ENCODE peak calls at places on chromosomes 3 and 15, in nine cellular contexts. W, L, Q, X, S, U, P, D and E are unnamed samples.

GRCh38 chr15:74317820-74318375 is 49.5 kb downstream of the CYP11A1 start:
- DNase-seq in X (no peak), P (no peak), S (peak), U (peak), L (peak), D (no peak), Q (peak), W (no peak), E (peak)

GRCh38 chr3:68787227-68787626 is 145.1 kb downstream of the TAFA4 start:
- DNase-seq in X (no peak), L (no peak), Q (no peak), W (no peak), S (no peak), P (no peak), D (no peak), U (peak), E (no peak)

GRCh38 chr3:54176106-54176505 is 53.8 kb downstream of the CACNA2D3 start:
- DNase-seq in U (no peak), S (no peak), D (no peak), W (no peak), X (no peak), Q (no peak), L (no peak), P (no peak), E (no peak)

GRCh38 chr3:4491873-4492239 is 1.3 kb upstream of the ITPR1 start:
- DNase-seq in S (no peak), U (no peak), P (no peak), X (no peak), L (no peak), W (no peak), Q (no peak), D (no peak), E (no peak)

GRCh38 chr15:65942436-65942835 is 73.1 kb downstream of the RAB11A start:
- DNase-seq in D (no peak), X (peak), S (no peak), U (no peak), P (no peak), W (no peak), Q (no peak), L (no peak), E (no peak)

GRCh38 chr3:133949438-133949837 is 53.8 kb upstream of the RAB6B start:
- DNase-seq in W (peak), X (no peak), Q (no peak), P (no peak), U (no peak), L (peak), S (no peak), D (no peak), E (no peak)

GRCh38 chr15:70767668-70768067 is 4.3 kb upstream of the UACA start:
- DNase-seq in P (no peak), D (no peak), W (no peak), U (no peak), L (no peak), Q (no peak), X (no peak), S (no peak), E (no peak)

GRCh38 chr3:131216801-131217200 is 164.8 kb upstream of the NUDT16 start:
- DNase-seq in X (peak), P (no peak), U (peak), S (peak), Q (peak), W (no peak), L (no peak), D (no peak), E (no peak)

GRCh38 chr15:84924074-84924700 is 39.7 kb downstream of the SLC28A1 start:
- DNase-seq in U (no peak), S (no peak), L (no peak), X (no peak), W (no peak), D (no peak), Q (no peak), P (no peak), E (no peak)

GRCh38 chr15:48966595-48967301 is 3.0 kb upstream of the SHC4 start:
- DNase-seq in L (no peak), W (no peak), S (no peak), X (no peak), D (no peak), P (no peak), Q (no peak), U (no peak), E (no peak)

GRCh38 chr3:65895084-65895483 is 143.6 kb downstream of the MAGI1 start:
- DNase-seq in U (no peak), L (no peak), S (no peak), P (no peak), W (peak), X (no peak), D (no peak), Q (no peak), E (no peak)

GRCh38 chr3:155308831-155309230 is 15.3 kb upstream of the STRIT1 start:
- DNase-seq in U (no peak), D (no peak), Q (no peak), L (no peak), S (no peak), X (no peak), W (no peak), P (no peak), E (no peak)

GRCh38 chr3:55013145-55013544 is 85.3 kb upstream of the LRTM1 start:
- DNase-seq in P (no peak), Q (no peak), X (peak), S (no peak), W (no peak), U (peak), D (no peak), L (no peak), E (no peak)

GRCh38 chr3:32577174-32577573 is 6.5 kb upstream of the DYNC1LI1 start:
- DNase-seq in L (peak), W (no peak), P (no peak), S (no peak), U (no peak), D (no peak), Q (no peak), X (no peak), E (no peak)

GRCh38 chr15:69590932-69591524 is 138.4 kb downstream of the RPLP1 start:
- DNase-seq in X (no peak), D (no peak), W (no peak), S (no peak), L (no peak), P (no peak), Q (no peak), U (no peak), E (no peak)

GRCh38 chr3:171936231-171936841 is 93.2 kb downstream of the TMEM212 start:
- DNase-seq in P (no peak), L (no peak), Q (no peak), W (no peak), X (no peak), D (peak), U (peak), S (peak), E (no peak)

GRCh38 chr3:168249048-168249538 is 153.4 kb upstream of the GOLIM4 start:
- DNase-seq in L (no peak), P (no peak), W (no peak), S (no peak), U (no peak), Q (peak), X (no peak), D (no peak), E (no peak)

GRCh38 chr3:156674911-156675743 is 737 bp downstream of the TIPARP start:
- DNase-seq in L (peak), Q (peak), P (peak), X (peak), S (peak), U (peak), W (peak), D (no peak), E (peak)

GRCh38 chr3:65575376-65575840 is 463.3 kb downstream of the MAGI1 start:
- DNase-seq in W (no peak), X (no peak), D (no peak), U (no peak), S (no peak), L (no peak), P (no peak), Q (no peak), E (no peak)

GRCh38 chr3:51712963-51713362 is 6.1 kb downstream of the GRM2 start:
- DNase-seq in P (no peak), W (no peak), X (no peak), U (no peak), S (no peak), L (no peak), D (no peak), Q (no peak), E (peak)

GRCh38 chr15:67018026-67018425 is 47.4 kb upstream of the SMAD3 start:
- DNase-seq in X (no peak), P (no peak), D (no peak), L (no peak), U (no peak), Q (no peak), W (no peak), S (no peak), E (no peak)

GRCh38 chr15:67820992-67821783 is 4.1 kb upstream of the SKOR1 start:
- DNase-seq in D (no peak), L (peak), W (peak), P (no peak), X (peak), U (peak), Q (peak), S (peak), E (no peak)

GRCh38 chr3:139472380-139473010 is 3.8 kb downstream of the RBP2 start:
- DNase-seq in Q (no peak), P (no peak), U (no peak), S (peak), D (no peak), X (no peak), W (no peak), L (no peak), E (no peak)

GRCh38 chr15:43911235-43911661 is 84.4 kb downstream of the WDR76 start:
- DNase-seq in P (peak), D (no peak), S (no peak), U (no peak), Q (peak), X (no peak), L (peak), W (no peak), E (no peak)

GRCh38 chr3:154182975-154183374 is 61.8 kb downstream of the ARHGEF26 start:
- DNase-seq in W (no peak), D (no peak), U (no peak), S (no peak), L (no peak), X (no peak), P (no peak), Q (no peak), E (no peak)

GRCh38 chr3:101310580-101311375 is 9.6 kb downstream of the IMPG2 start:
- DNase-seq in S (no peak), X (no peak), D (no peak), P (no peak), Q (no peak), L (no peak), U (peak), W (no peak), E (no peak)

GRCh38 chr15:35019401-35020327 is 31.6 kb upstream of the ZNF770 start:
- DNase-seq in U (no peak), X (no peak), L (no peak), Q (no peak), S (no peak), W (no peak), D (no peak), P (no peak), E (no peak)

GRCh38 chr3:123457841-123458240 is 9.0 kb upstream of the ADCY5 start:
- DNase-seq in W (no peak), P (no peak), X (no peak), L (no peak), U (no peak), S (no peak), Q (no peak), D (no peak), E (no peak)

GRCh38 chr15:89523101-89523500 is 26.7 kb upstream of the RHCG start:
- DNase-seq in U (no peak), W (no peak), S (no peak), Q (no peak), P (no peak), L (no peak), X (no peak), D (no peak), E (no peak)

GRCh38 chr3:43765417-43766030 is 74.8 kb downstream of the ABHD5 start:
- DNase-seq in L (no peak), P (no peak), W (peak), Q (peak), U (no peak), S (peak), X (no peak), D (no peak), E (no peak)
- TF ChIP-seq CTCF in L (no peak), P (no peak), W (no peak), Q (no peak), U (no peak), S (no peak), X (no peak), D (no peak), E (no peak)

GRCh38 chr3:37985637-37986320 is 4.8 kb upstream of the VILL start:
- DNase-seq in L (peak), D (no peak), P (peak), U (no peak), W (no peak), Q (no peak), S (no peak), X (no peak), E (peak)
- H3K27ac ChIP-seq in L (no peak), D (no peak), P (peak), U (peak), W (no peak), Q (no peak), S (no peak), X (no peak), E (no peak)

GRCh38 chr3:14174483-14174882 is 3.9 kb downstream of the XPC start:
- DNase-seq in P (no peak), D (no peak), S (no peak), W (no peak), L (no peak), X (no peak), U (no peak), Q (no peak), E (no peak)

GRCh38 chr3:14172480-14172879 is 5.9 kb downstream of the XPC start:
- DNase-seq in P (no peak), Q (no peak), U (no peak), W (no peak), X (no peak), S (no peak), D (no peak), L (no peak), E (no peak)

GRCh38 chr3:14177580-14178246 is 688 bp downstream of the XPC start:
- DNase-seq in X (no peak), W (no peak), S (no peak), U (no peak), L (no peak), P (no peak), Q (peak), D (no peak), E (no peak)

GRCh38 chr3:14178247-14179113 is at the start of the genes LSM3 and XPC:
- DNase-seq in S (peak), W (peak), U (peak), X (peak), L (peak), D (peak), Q (peak), P (peak), E (peak)

GRCh38 chr3:14175383-14176037 is 2.9 kb downstream of the XPC start:
- DNase-seq in Q (no peak), S (no peak), P (no peak), D (no peak), U (no peak), W (no peak), L (no peak), X (no peak), E (no peak)
- H3K4me3 ChIP-seq in Q (no peak), S (no peak), P (no peak), D (no peak), U (no peak), W (no peak), L (no peak), X (no peak), E (no peak)

GRCh38 chr3:13144163-13145023 is 71.2 kb upstream of the IQSEC1 start:
- DNase-seq in D (no peak), S (peak), L (no peak), P (peak), Q (peak), W (no peak), X (no peak), U (no peak), E (peak)

GRCh38 chr3:13146643-13147143 is 73.5 kb upstream of the IQSEC1 start:
- DNase-seq in D (no peak), U (no peak), Q (no peak), L (no peak), S (no peak), W (no peak), P (no peak), X (no peak), E (peak)

GRCh38 chr3:13143381-13144004 is 70.3 kb upstream of the IQSEC1 start:
- DNase-seq in P (no peak), L (no peak), S (no peak), X (no peak), U (no peak), D (no peak), Q (peak), W (no peak), E (peak)

GRCh38 chr3:13145826-13146642 is 72.8 kb upstream of the IQSEC1 start:
- DNase-seq in S (no peak), W (no peak), X (no peak), U (no peak), L (no peak), P (no peak), D (no peak), Q (peak), E (peak)

GRCh38 chr3:13145131-13145825 is 72.0 kb upstream of the IQSEC1 start:
- DNase-seq in Q (peak), W (no peak), D (no peak), S (no peak), L (no peak), X (no peak), U (no peak), P (no peak), E (peak)
- TF ChIP-seq CTCF in Q (no peak), W (no peak), D (no peak), S (no peak), L (no peak), X (peak), U (no peak), P (no peak), E (no peak)

DNA sequence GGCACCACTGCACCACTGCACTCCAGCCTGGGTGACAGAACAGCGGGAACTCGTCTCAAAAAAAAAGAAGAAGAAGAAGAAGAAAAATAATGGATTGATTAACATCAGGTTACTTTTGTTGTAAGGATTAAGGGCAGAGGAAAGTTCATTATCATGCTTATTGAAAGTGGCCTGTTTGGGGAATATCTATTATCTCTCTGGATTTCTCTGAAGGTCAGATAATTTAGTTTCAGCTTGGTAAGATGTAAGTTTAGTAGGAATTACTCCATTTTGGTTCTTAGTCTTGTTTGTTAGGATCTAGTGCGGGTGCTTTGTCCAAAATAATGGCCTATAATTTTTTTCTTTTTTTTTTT is 2.5 kb upstream of the MTMR14 start:
- DNase-seq in L (no peak), X (no peak), U (no peak), S (no peak), W (no peak), D (no peak), P (no peak), Q (no peak), E (no peak)
- H3K27ac ChIP-seq in L (no peak), X (no peak), U (no peak), S (no peak), W (no peak), D (no peak), P (no peak), Q (no peak), E (no peak)

GRCh38 chr3:127787966-127788365 is 34.3 kb downstream of the MGLL start:
- DNase-seq in Q (no peak), U (no peak), D (no peak), X (no peak), L (no peak), W (peak), S (no peak), P (no peak), E (no peak)
- H3K4me3 ChIP-seq in Q (no peak), U (no peak), D (no peak), X (no peak), L (no peak), W (no peak), S (peak), P (no peak), E (no peak)

GRCh38 chr3:151008699-151009098 is 36.2 kb upstream of the CLRN1 start:
- DNase-seq in U (peak), S (no peak), P (no peak), D (no peak), L (no peak), W (peak), X (peak), Q (no peak), E (no peak)
- TF ChIP-seq CTCF in U (peak), S (no peak), P (no peak), D (no peak), L (no peak), W (peak), X (peak), Q (no peak), E (no peak)

GRCh38 chr3:113690482-113690881 is 6.0 kb downstream of the USF3 start:
- DNase-seq in P (no peak), L (no peak), W (no peak), X (no peak), D (no peak), S (no peak), Q (no peak), U (no peak), E (no peak)

GRCh38 chr3:113684271-113684819 is 12.1 kb downstream of the USF3 start:
- DNase-seq in U (no peak), P (no peak), X (no peak), Q (no peak), L (no peak), S (no peak), D (no peak), W (no peak), E (no peak)

GRCh38 chr3:113685124-113685523 is 11.3 kb downstream of the USF3 start:
- DNase-seq in L (no peak), W (no peak), Q (no peak), X (no peak), P (no peak), S (no peak), U (no peak), D (no peak), E (no peak)

GRCh38 chr3:113685956-113686721 is 10.3 kb downstream of the USF3 start:
- DNase-seq in W (no peak), S (no peak), X (no peak), L (no peak), D (peak), U (peak), Q (no peak), P (no peak), E (no peak)
- H3K27ac ChIP-seq in W (no peak), S (peak), X (no peak), L (no peak), D (no peak), U (no peak), Q (no peak), P (no peak), E (peak)